ENCODE peak calls at places on chromosomes 12 and 14, in seven cellular contexts. N is type B pancreatic cell, B is fibroblast of lung, Z is pancreas, L is GM23338, C is endothelial cell, H is thoracic aorta. W is an unnamed sample.

GRCh38 chr12:122227341-122227740 is 1.5 kb upstream of the DIABLO start:
- DNase-seq in N (no peak), H (no peak), B (no peak), L (no peak), C (no peak), Z (no peak), W (no peak)

GRCh38 chr12:111330800-111331752 is 37.8 kb downstream of the PHETA1 start:
- DNase-seq in B (peak), H (no peak), N (no peak), Z (no peak), L (peak), C (no peak), W (no peak)

GRCh38 chr12:31702047-31702446 is 26.8 kb downstream of the AMN1 start:
- DNase-seq in C (no peak), L (peak), B (peak), H (no peak), N (no peak), Z (no peak), W (no peak)

GRCh38 chr12:99257672-99258071 is 389.9 kb upstream of the GARIN6 start:
- DNase-seq in B (no peak), C (no peak), L (no peak), N (no peak), H (no peak), Z (no peak), W (no peak)

GRCh38 chr12:20374775-20375174 is 6.4 kb downstream of the PDE3A start:
- DNase-seq in N (no peak), B (no peak), C (no peak), Z (no peak), L (no peak), H (no peak), W (no peak)

GRCh38 chr12:50221228-50222008 is 54.2 kb upstream of the CERS5 start:
- DNase-seq in H (no peak), N (no peak), Z (no peak), L (peak), C (no peak), B (peak), W (no peak)

GRCh38 chr12:111262277-111262676 is 106.6 kb downstream of the PHETA1 start:
- DNase-seq in L (no peak), H (no peak), C (no peak), B (no peak), Z (no peak), N (no peak), W (no peak)

GRCh38 chr14:94505206-94505605 is 4.1 kb downstream of the SERPINA12 start:
- DNase-seq in C (no peak), H (no peak), L (no peak), N (no peak), Z (no peak), B (no peak), W (no peak)

GRCh38 chr14:97655169-97655948 is 858.2 kb downstream of the VRK1 start:
- DNase-seq in H (no peak), B (no peak), N (no peak), C (no peak), L (peak), Z (no peak), W (no peak)

GRCh38 chr14:68181395-68182326 is 362.1 kb downstream of the RAD51B start:
- DNase-seq in C (no peak), H (no peak), B (peak), L (no peak), Z (no peak), N (no peak), W (no peak)

GRCh38 chr12:34291001-34291400 is 268.7 kb downstream of the ALG10 start:
- DNase-seq in N (peak), H (no peak), C (no peak), Z (no peak), B (no peak), L (no peak), W (no peak)

GRCh38 chr12:124392991-124393790 is 98.3 kb downstream of the RFLNA start:
- DNase-seq in N (no peak), B (peak), H (peak), Z (peak), L (no peak), C (no peak), W (no peak)

GRCh38 chr14:35384386-35385041 is 20.0 kb downstream of the NFKBIA start:
- DNase-seq in B (peak), C (no peak), H (no peak), N (no peak), L (no peak), Z (no peak), W (no peak)

GRCh38 chr12:58316926-58317325 is 375.6 kb downstream of the ATP23 start:
- DNase-seq in B (no peak), N (no peak), Z (no peak), C (no peak), H (no peak), L (no peak), W (no peak)

GRCh38 chr14:22379727-22380126 is 209.3 kb downstream of the DAD1 start:
- DNase-seq in C (no peak), Z (no peak), L (no peak), N (no peak), H (no peak), B (peak), W (no peak)

GRCh38 chr14:65239143-65239672 is 136.9 kb upstream of the MAX start:
- DNase-seq in N (no peak), Z (no peak), H (no peak), C (no peak), L (no peak), B (peak), W (no peak)

GRCh38 chr12:4307593-4308333 is 13.2 kb upstream of the TIGAR start:
- DNase-seq in B (peak), H (no peak), L (peak), N (peak), Z (peak), C (peak), W (no peak)

GRCh38 chr12:78118486-78118885 is 287.8 kb downstream of the NAV3 start:
- DNase-seq in N (no peak), C (no peak), Z (no peak), H (no peak), B (no peak), L (no peak), W (no peak)

GRCh38 chr12:109885616-109886015 is 5.3 kb upstream of the GLTP start:
- DNase-seq in C (no peak), Z (no peak), H (no peak), L (no peak), N (no peak), B (no peak), W (no peak)

GRCh38 chr12:109890620-109891019 is 9.5 kb upstream of the TCHP start:
- DNase-seq in B (no peak), L (no peak), N (no peak), C (no peak), Z (no peak), H (no peak), W (no peak)

GRCh38 chr12:109892748-109893147 is 7.3 kb upstream of the TCHP start:
- DNase-seq in C (no peak), N (no peak), L (no peak), Z (no peak), H (no peak), B (no peak), W (no peak)

GRCh38 chr12:109892165-109892715 is 7.8 kb upstream of the TCHP start:
- DNase-seq in H (no peak), B (no peak), L (no peak), Z (no peak), C (no peak), N (no peak), W (no peak)

DNA sequence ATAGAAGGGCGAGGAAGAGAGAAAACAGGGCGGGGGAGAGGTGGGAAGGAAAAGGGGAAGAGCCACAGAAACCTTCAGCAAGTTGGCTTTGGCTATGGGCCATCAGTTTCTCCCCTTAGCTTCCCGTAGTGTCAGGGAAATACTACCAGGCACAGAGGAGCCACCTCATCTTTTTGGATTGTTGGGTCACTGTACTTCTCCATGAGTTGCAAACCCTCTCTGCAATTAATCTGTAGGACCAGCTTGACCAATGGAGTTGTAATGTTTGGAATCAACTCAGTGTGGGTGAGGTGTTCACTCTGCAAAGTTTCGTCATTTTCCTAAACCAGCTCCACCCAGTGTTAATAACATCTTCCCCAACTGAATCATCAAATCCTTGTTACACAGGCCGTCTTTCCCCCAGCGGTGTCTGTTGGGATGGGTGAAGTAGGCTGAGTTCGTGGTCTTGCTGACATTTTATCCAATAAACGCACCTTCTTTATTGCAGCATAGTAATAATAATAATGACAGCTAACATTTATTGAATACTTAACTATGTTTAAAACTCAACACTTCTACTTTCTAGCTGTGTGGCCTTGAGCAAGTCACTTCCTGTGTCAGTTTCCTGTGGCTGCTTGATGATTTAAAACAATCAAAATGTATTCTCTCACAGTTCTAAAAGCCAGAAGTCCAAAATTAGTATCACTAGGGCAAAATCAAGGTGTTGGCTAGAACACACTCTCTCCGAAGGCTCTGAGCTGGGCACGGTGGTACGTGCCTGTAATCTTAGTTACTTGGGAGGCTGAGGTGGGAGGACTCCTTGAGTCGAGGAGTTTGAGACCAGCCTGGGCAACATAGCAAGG is 8.1 kb upstream of the GLTP start:
- DNase-seq in H (no peak), N (no peak), Z (no peak), L (no peak), B (peak), C (no peak), W (no peak)
- TF ChIP-seq CTCF in H (no peak), N (no peak), Z (no peak), L (no peak), B (no peak), C (no peak), W (no peak)

GRCh38 chr12:26832817-26833691 is at the start of gene ITPR2:
- DNase-seq in N (peak), C (peak), Z (peak), H (peak), L (peak), B (peak), W (peak)
- TF ChIP-seq CTCF in N (peak), C (no peak), Z (no peak), H (no peak), L (peak), B (no peak), W (no peak)

DNA sequence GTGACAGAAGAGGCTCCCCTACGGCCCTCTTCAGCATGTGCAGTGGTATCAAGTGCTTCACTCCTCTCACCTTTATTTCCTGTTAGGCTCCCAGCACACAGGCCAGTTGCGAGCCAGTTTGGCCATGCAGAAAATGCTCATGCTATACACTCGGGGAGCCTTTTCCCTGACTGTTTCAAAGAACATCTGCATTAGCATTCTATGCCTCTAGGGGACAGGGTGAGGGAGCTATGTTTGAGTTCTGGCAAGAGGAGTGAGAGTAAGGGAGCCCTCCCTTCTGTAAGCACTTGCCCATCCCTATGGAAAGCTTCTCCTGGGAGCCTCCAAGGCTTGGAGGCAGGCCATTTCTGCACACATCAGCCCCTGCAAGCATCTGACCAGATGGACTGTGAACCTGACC is 291.4 kb downstream of the RPS29 start:
- DNase-seq in H (no peak), Z (no peak), N (no peak), C (no peak), B (no peak), L (peak), W (no peak)
- TF ChIP-seq CTCF in H (no peak), Z (no peak), N (no peak), C (no peak), B (no peak), L (peak), W (no peak)

GRCh38 chr12:53295070-53295890 is at the start of gene PFDN5:
- DNase-seq in Z (peak), B (peak), L (peak), N (peak), H (peak), C (peak), W (peak)
- TF ChIP-seq CTCF in Z (no peak), B (no peak), L (no peak), N (peak), H (peak), C (no peak), W (no peak)

DNA sequence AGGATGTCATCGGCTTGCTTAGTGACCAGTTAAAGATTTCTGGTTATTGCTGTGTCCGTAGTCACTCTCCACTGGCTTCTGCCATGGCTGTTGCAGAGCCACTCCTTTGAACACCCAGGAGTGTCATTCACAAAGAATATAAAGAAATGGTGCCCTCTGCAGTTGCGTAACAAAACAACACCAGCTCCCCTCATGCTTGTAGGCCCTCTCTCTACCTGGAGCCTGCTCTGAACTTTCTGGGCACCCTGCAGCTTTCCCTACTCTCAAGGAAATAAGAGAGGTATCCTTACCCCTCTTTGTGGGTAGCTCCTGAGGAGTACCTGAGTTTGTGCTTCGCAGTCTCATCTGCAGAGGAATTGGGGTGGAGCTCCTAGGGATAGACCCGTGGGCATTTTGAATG is 97.3 kb upstream of the TMEM260 start:
- DNase-seq in L (peak), Z (no peak), H (no peak), C (peak), B (no peak), N (no peak), W (no peak)
- TF ChIP-seq CTCF in L (peak), Z (no peak), H (no peak), C (peak), B (no peak), N (peak), W (no peak)